ENCODE peak calls at places on chromosomes 3 and 15, in nine cellular contexts. One of them, this sample, is unnamed. For H3K4me1 and H3K36me3, the result is how much of the 10 kb centered on the place peaks cover.

GRCh38 chr15:58243083-58243482 is 104.9 kb downstream of the AQP9 start:
- DNase-seq in GM23338: no peak
- DNase-seq in thoracic aorta: no peak
- DNase-seq in astrocyte: no peak
- DNase-seq in cardiac muscle cell: no peak
- DNase-seq in ovary: no peak
- DNase-seq in heart left ventricle: no peak
- DNase-seq in sigmoid colon: no peak
- DNase-seq in pancreas: no peak
- DNase-seq in this sample: no peak

GRCh38 chr15:49902791-49903481 is 216.1 kb downstream of the ATP8B4 start:
- DNase-seq in GM23338: no peak
- DNase-seq in thoracic aorta: no peak
- DNase-seq in astrocyte: peak
- DNase-seq in cardiac muscle cell: no peak
- DNase-seq in ovary: no peak
- DNase-seq in heart left ventricle: no peak
- DNase-seq in sigmoid colon: no peak
- DNase-seq in pancreas: no peak
- DNase-seq in this sample: no peak

GRCh38 chr3:113231827-113232253 is 20.5 kb downstream of the BOC start:
- DNase-seq in GM23338: peak
- DNase-seq in thoracic aorta: no peak
- DNase-seq in astrocyte: peak
- DNase-seq in cardiac muscle cell: no peak
- DNase-seq in ovary: peak
- DNase-seq in heart left ventricle: no peak
- DNase-seq in sigmoid colon: no peak
- DNase-seq in pancreas: peak
- DNase-seq in this sample: no peak

GRCh38 chr15:67850995-67851535 is 11.2 kb upstream of the RNU6-1 start:
- DNase-seq in GM23338: no peak
- DNase-seq in thoracic aorta: no peak
- DNase-seq in astrocyte: peak
- DNase-seq in cardiac muscle cell: no peak
- DNase-seq in ovary: no peak
- DNase-seq in heart left ventricle: no peak
- DNase-seq in sigmoid colon: peak
- DNase-seq in pancreas: no peak
- DNase-seq in this sample: no peak

GRCh38 chr3:20683912-20684311 is 497.9 kb upstream of the SGO1 start:
- DNase-seq in GM23338: no peak
- DNase-seq in thoracic aorta: no peak
- DNase-seq in astrocyte: peak
- DNase-seq in cardiac muscle cell: no peak
- DNase-seq in ovary: no peak
- DNase-seq in heart left ventricle: no peak
- DNase-seq in sigmoid colon: peak
- DNase-seq in pancreas: no peak
- DNase-seq in this sample: peak

GRCh38 chr15:34606545-34606944 is 23.1 kb upstream of the GOLGA8B start:
- DNase-seq in GM23338: no peak
- DNase-seq in thoracic aorta: no peak
- DNase-seq in astrocyte: peak
- DNase-seq in cardiac muscle cell: no peak
- DNase-seq in ovary: no peak
- DNase-seq in heart left ventricle: no peak
- DNase-seq in sigmoid colon: no peak
- DNase-seq in pancreas: no peak
- DNase-seq in this sample: no peak

GRCh38 chr3:125165189-125165947 is 47.2 kb downstream of the SLC12A8 start:
- DNase-seq in GM23338: peak
- DNase-seq in thoracic aorta: no peak
- DNase-seq in astrocyte: no peak
- DNase-seq in cardiac muscle cell: peak
- DNase-seq in ovary: peak
- DNase-seq in heart left ventricle: peak
- DNase-seq in sigmoid colon: no peak
- DNase-seq in pancreas: no peak
- DNase-seq in this sample: peak

GRCh38 chr15:76193934-76194333 is 117.3 kb downstream of the ETFA start:
- DNase-seq in GM23338: no peak
- DNase-seq in thoracic aorta: no peak
- DNase-seq in astrocyte: no peak
- DNase-seq in cardiac muscle cell: no peak
- DNase-seq in ovary: peak
- DNase-seq in heart left ventricle: no peak
- DNase-seq in sigmoid colon: no peak
- DNase-seq in pancreas: no peak
- DNase-seq in this sample: no peak

GRCh38 chr3:108096506-108097325 is 5.9 kb upstream of the CD47 start:
- DNase-seq in GM23338: no peak
- DNase-seq in thoracic aorta: no peak
- DNase-seq in astrocyte: no peak
- DNase-seq in cardiac muscle cell: no peak
- DNase-seq in ovary: no peak
- DNase-seq in heart left ventricle: no peak
- DNase-seq in sigmoid colon: no peak
- DNase-seq in pancreas: no peak
- DNase-seq in this sample: no peak

GRCh38 chr15:68681836-68682235 is 103.0 kb downstream of the CORO2B start:
- DNase-seq in GM23338: no peak
- DNase-seq in thoracic aorta: no peak
- DNase-seq in astrocyte: no peak
- DNase-seq in cardiac muscle cell: no peak
- DNase-seq in ovary: no peak
- DNase-seq in heart left ventricle: no peak
- DNase-seq in sigmoid colon: peak
- DNase-seq in pancreas: no peak
- DNase-seq in this sample: no peak

DNA sequence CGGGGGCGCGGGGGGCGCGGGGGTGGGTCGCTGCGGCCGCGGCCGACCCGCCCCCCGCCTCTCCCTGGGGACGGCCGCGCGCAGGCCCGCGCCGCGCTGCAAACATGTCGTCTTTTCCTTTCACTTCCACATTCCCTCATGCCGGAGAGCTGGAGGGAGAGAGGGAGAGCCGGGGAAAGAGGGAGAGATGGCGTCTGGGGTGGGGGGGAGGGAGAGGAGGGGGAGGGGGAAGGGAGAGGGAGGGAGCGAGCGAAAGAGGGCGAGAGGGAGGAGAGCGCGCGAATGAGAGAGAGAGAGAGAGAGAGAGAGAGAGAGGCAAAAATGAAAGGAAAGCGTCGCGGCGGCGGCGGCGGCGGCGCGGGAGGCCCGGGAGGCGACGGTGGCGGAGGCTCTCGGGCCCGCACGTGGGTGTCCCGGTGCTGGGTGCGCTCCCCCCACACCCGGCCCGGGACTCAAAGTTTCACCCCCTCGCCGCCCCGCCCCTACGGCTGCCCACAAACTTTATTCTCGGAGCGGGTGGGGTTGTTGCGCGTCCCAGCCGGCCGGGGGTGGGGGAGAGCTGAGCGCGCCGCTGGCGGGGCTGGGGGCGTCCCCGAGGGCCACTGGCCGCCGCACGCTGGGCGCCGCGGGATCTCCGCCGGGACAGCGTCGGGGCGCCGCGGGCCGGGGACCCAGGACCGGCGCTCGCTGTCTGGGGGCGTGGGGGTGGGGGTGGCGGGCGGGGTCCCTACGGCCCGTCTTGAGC is 731 bp downstream of the ZNF710 start:
- DNase-seq in GM23338: peak
- DNase-seq in thoracic aorta: no peak
- DNase-seq in astrocyte: peak
- DNase-seq in cardiac muscle cell: peak
- DNase-seq in ovary: peak
- DNase-seq in heart left ventricle: peak
- DNase-seq in sigmoid colon: peak
- DNase-seq in pancreas: peak
- DNase-seq in this sample: peak
- TF ChIP-seq CTCF in GM23338: no peak
- TF ChIP-seq CTCF in thoracic aorta: no peak
- TF ChIP-seq CTCF in astrocyte: no peak
- TF ChIP-seq CTCF in cardiac muscle cell: no peak
- TF ChIP-seq CTCF in ovary: no peak
- TF ChIP-seq CTCF in heart left ventricle: no peak
- TF ChIP-seq CTCF in sigmoid colon: no peak
- TF ChIP-seq CTCF in pancreas: no peak
- TF ChIP-seq CTCF in this sample: no peak

GRCh38 chr3:136932978-136933812 is 24.6 kb upstream of the IL20RB start:
- DNase-seq in GM23338: no peak
- DNase-seq in thoracic aorta: no peak
- DNase-seq in astrocyte: no peak
- DNase-seq in cardiac muscle cell: no peak
- DNase-seq in ovary: no peak
- DNase-seq in heart left ventricle: no peak
- DNase-seq in sigmoid colon: no peak
- DNase-seq in pancreas: no peak
- DNase-seq in this sample: no peak

GRCh38 chr3:136938334-136938733 is 19.4 kb upstream of the IL20RB start:
- DNase-seq in GM23338: no peak
- DNase-seq in thoracic aorta: no peak
- DNase-seq in astrocyte: peak
- DNase-seq in cardiac muscle cell: no peak
- DNase-seq in ovary: no peak
- DNase-seq in heart left ventricle: no peak
- DNase-seq in sigmoid colon: no peak
- DNase-seq in pancreas: no peak
- DNase-seq in this sample: no peak

GRCh38 chr3:136939489-136939888 is 18.3 kb upstream of the IL20RB start:
- DNase-seq in GM23338: no peak
- DNase-seq in thoracic aorta: no peak
- DNase-seq in astrocyte: no peak
- DNase-seq in cardiac muscle cell: no peak
- DNase-seq in ovary: no peak
- DNase-seq in heart left ventricle: no peak
- DNase-seq in sigmoid colon: no peak
- DNase-seq in pancreas: no peak
- DNase-seq in this sample: no peak

GRCh38 chr3:136937175-136937574 is 20.6 kb upstream of the IL20RB start:
- DNase-seq in GM23338: no peak
- DNase-seq in thoracic aorta: no peak
- DNase-seq in astrocyte: no peak
- DNase-seq in cardiac muscle cell: no peak
- DNase-seq in ovary: no peak
- DNase-seq in heart left ventricle: no peak
- DNase-seq in sigmoid colon: no peak
- DNase-seq in pancreas: no peak
- DNase-seq in this sample: no peak

DNA sequence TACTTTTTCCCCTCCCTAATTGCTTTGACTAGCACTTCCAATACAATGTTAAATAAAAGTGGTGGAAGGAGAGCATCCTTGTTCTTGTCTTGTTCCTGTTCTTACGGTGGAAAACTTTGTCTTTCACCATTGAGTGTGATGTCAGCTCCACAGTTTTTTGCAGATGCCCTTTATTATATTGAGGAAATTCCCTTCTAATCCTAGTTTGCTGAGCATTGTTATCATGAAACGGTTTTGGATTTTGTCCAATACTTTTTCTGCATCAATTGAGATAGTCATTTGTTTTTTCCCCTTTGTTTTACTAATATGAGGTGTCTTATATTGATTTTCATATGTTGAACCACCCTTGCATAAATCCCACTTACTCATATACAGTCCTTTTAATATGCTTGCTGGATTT is 19.9 kb upstream of the IL20RB start:
- DNase-seq in GM23338: no peak
- DNase-seq in thoracic aorta: no peak
- DNase-seq in astrocyte: no peak
- DNase-seq in cardiac muscle cell: no peak
- DNase-seq in ovary: no peak
- DNase-seq in heart left ventricle: no peak
- DNase-seq in sigmoid colon: no peak
- DNase-seq in pancreas: no peak
- DNase-seq in this sample: no peak
- H3K4me1 ChIP-seq in GM23338: under half
- H3K4me1 ChIP-seq in thoracic aorta: under half
- H3K4me1 ChIP-seq in astrocyte: under half
- H3K4me1 ChIP-seq in cardiac muscle cell: under half
- H3K4me1 ChIP-seq in ovary: under half
- H3K4me1 ChIP-seq in heart left ventricle: under half
- H3K4me1 ChIP-seq in sigmoid colon: under half
- H3K4me1 ChIP-seq in pancreas: under half
- H3K4me1 ChIP-seq in this sample: under half

GRCh38 chr3:67898916-67899315 is 244.5 kb upstream of the SUCLG2 start:
- DNase-seq in GM23338: no peak
- DNase-seq in thoracic aorta: no peak
- DNase-seq in astrocyte: no peak
- DNase-seq in cardiac muscle cell: no peak
- DNase-seq in ovary: no peak
- DNase-seq in heart left ventricle: no peak
- DNase-seq in sigmoid colon: no peak
- DNase-seq in pancreas: no peak
- DNase-seq in this sample: no peak
- H3K36me3 ChIP-seq in GM23338: under half
- H3K36me3 ChIP-seq in thoracic aorta: under half
- H3K36me3 ChIP-seq in astrocyte: under half
- H3K36me3 ChIP-seq in cardiac muscle cell: under half
- H3K36me3 ChIP-seq in ovary: under half
- H3K36me3 ChIP-seq in heart left ventricle: under half
- H3K36me3 ChIP-seq in sigmoid colon: under half
- H3K36me3 ChIP-seq in pancreas: under half
- H3K36me3 ChIP-seq in this sample: under half

GRCh38 chr15:56243774-56244236 is at the start of gene RFX7:
- DNase-seq in GM23338: peak
- DNase-seq in thoracic aorta: peak
- DNase-seq in astrocyte: peak
- DNase-seq in cardiac muscle cell: peak
- DNase-seq in ovary: peak
- DNase-seq in heart left ventricle: peak
- DNase-seq in sigmoid colon: peak
- DNase-seq in pancreas: peak
- DNase-seq in this sample: peak
- TF ChIP-seq CTCF in GM23338: no peak
- TF ChIP-seq CTCF in thoracic aorta: no peak
- TF ChIP-seq CTCF in astrocyte: no peak
- TF ChIP-seq CTCF in cardiac muscle cell: no peak
- TF ChIP-seq CTCF in ovary: no peak
- TF ChIP-seq CTCF in heart left ventricle: no peak
- TF ChIP-seq CTCF in sigmoid colon: no peak
- TF ChIP-seq CTCF in pancreas: no peak
- TF ChIP-seq CTCF in this sample: peak

GRCh38 chr15:66483131-66483566 is 14.4 kb downstream of the SNAPC5 start:
- DNase-seq in GM23338: no peak
- DNase-seq in thoracic aorta: no peak
- DNase-seq in astrocyte: peak
- DNase-seq in cardiac muscle cell: no peak
- DNase-seq in ovary: no peak
- DNase-seq in heart left ventricle: no peak
- DNase-seq in sigmoid colon: no peak
- DNase-seq in pancreas: peak
- DNase-seq in this sample: no peak
- H3K4me1 ChIP-seq in GM23338: under half
- H3K4me1 ChIP-seq in thoracic aorta: under half
- H3K4me1 ChIP-seq in astrocyte: under half
- H3K4me1 ChIP-seq in cardiac muscle cell: under half
- H3K4me1 ChIP-seq in ovary: under half
- H3K4me1 ChIP-seq in heart left ventricle: under half
- H3K4me1 ChIP-seq in sigmoid colon: under half
- H3K4me1 ChIP-seq in pancreas: under half
- H3K4me1 ChIP-seq in this sample: under half

DNA sequence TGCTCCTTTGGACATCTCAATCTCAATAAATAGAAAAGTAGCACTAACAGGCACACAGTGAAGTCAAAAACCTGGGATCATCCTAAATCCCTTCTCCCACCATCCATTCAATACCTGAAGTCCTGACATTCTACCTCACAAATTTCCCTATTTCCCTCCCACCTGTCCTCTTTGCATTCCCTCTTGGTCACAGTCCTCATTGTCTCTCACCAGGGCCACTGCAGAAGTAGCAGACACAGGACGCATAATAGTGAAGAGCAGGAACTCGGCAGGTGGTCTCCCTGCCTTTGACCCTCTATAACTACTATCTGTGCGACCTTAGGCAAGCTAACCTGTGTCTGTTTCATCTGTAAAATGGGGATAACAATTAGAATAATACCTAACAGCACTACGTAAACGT is 2.3 kb downstream of the THOC7 start:
- DNase-seq in GM23338: peak
- DNase-seq in thoracic aorta: no peak
- DNase-seq in astrocyte: no peak
- DNase-seq in cardiac muscle cell: no peak
- DNase-seq in ovary: no peak
- DNase-seq in heart left ventricle: no peak
- DNase-seq in sigmoid colon: no peak
- DNase-seq in pancreas: no peak
- DNase-seq in this sample: no peak
- H3K36me3 ChIP-seq in GM23338: under half
- H3K36me3 ChIP-seq in thoracic aorta: under half
- H3K36me3 ChIP-seq in astrocyte: under half
- H3K36me3 ChIP-seq in cardiac muscle cell: under half
- H3K36me3 ChIP-seq in ovary: under half
- H3K36me3 ChIP-seq in heart left ventricle: under half
- H3K36me3 ChIP-seq in sigmoid colon: under half
- H3K36me3 ChIP-seq in pancreas: under half
- H3K36me3 ChIP-seq in this sample: under half